ENCODE peak calls at places on chromosomes 1 and 21, in eight cellular contexts. L, D, R, V, W, G, U and M are unnamed samples.

GRCh38 chr21:46093668-46094400 is 4.1 kb upstream of the COL6A2 start:
- DNase-seq in L (no peak), D (no peak), R (no peak), V (no peak), W (no peak), G (no peak), U (no peak), M (no peak)

GRCh38 chr1:15985611-15986272 is 9.8 kb upstream of the ZBTB17 start:
- DNase-seq in L (no peak), D (no peak), R (no peak), V (no peak), W (no peak), G (peak), U (no peak), M (no peak)

GRCh38 chr21:36799869-36800268 is 101.0 kb downstream of the SIM2 start:
- DNase-seq in L (peak), D (peak), R (no peak), V (no peak), W (no peak), G (no peak), U (no peak), M (no peak)

GRCh38 chr1:243483084-243483845 is 227.4 kb downstream of the SDCCAG8 start:
- DNase-seq in L (no peak), D (no peak), R (no peak), V (no peak), W (no peak), G (no peak), U (no peak), M (no peak)

GRCh38 chr21:17679002-17679600 is 66.4 kb upstream of the BTG3 start:
- DNase-seq in L (peak), D (peak), R (peak), V (no peak), W (no peak), G (peak), U (peak), M (peak)

GRCh38 chr1:161131721-161132409 is 602 bp downstream of the DEDD start:
- DNase-seq in L (peak), D (peak), R (no peak), V (no peak), W (no peak), G (no peak), U (peak), M (peak)

GRCh38 chr1:18923721-18924610 is 21.6 kb upstream of the ALDH4A1 start:
- DNase-seq in L (peak), D (peak), R (no peak), V (no peak), W (peak), G (peak), U (no peak), M (no peak)

GRCh38 chr21:36306872-36307534 is 13.0 kb upstream of the MORC3 start:
- DNase-seq in L (no peak), D (no peak), R (no peak), V (no peak), W (no peak), G (no peak), U (no peak), M (no peak)

GRCh38 chr1:7581754-7582264 is 189.3 kb upstream of the VAMP3 start:
- DNase-seq in L (no peak), D (peak), R (no peak), V (no peak), W (no peak), G (no peak), U (no peak), M (no peak)

GRCh38 chr1:168454211-168454815 is 89.5 kb downstream of the XCL2 start:
- DNase-seq in L (peak), D (peak), R (peak), V (no peak), W (no peak), G (peak), U (peak), M (peak)

GRCh38 chr21:34892196-34892595 is 156.9 kb downstream of the RUNX1 start:
- DNase-seq in L (peak), D (no peak), R (no peak), V (no peak), W (no peak), G (no peak), U (peak), M (peak)

GRCh38 chr21:38712076-38712475 is 93.7 kb upstream of the ETS2 start:
- DNase-seq in L (peak), D (peak), R (no peak), V (no peak), W (peak), G (peak), U (peak), M (peak)

GRCh38 chr21:32073593-32073992 is 200.8 kb downstream of the HUNK start:
- DNase-seq in L (no peak), D (no peak), R (no peak), V (no peak), W (no peak), G (no peak), U (no peak), M (no peak)

GRCh38 chr1:119664057-119664456 is 16.0 kb upstream of the ZNF697 start:
- DNase-seq in L (no peak), D (no peak), R (no peak), V (no peak), W (no peak), G (no peak), U (no peak), M (no peak)

GRCh38 chr1:244918422-244919319 is 54.3 kb upstream of the HNRNPU start:
- DNase-seq in L (peak), D (peak), R (no peak), V (peak), W (peak), G (peak), U (no peak), M (peak)

GRCh38 chr21:44315691-44316208 is 15.9 kb downstream of the PFKL start:
- DNase-seq in L (no peak), D (no peak), R (no peak), V (no peak), W (no peak), G (no peak), U (no peak), M (no peak)

GRCh38 chr1:6157528-6158174 is 22.5 kb downstream of the CHD5 start:
- DNase-seq in L (peak), D (peak), R (no peak), V (no peak), W (no peak), G (peak), U (peak), M (no peak)

GRCh38 chr1:91891969-91892368 is 6.0 kb upstream of the TGFBR3 start:
- DNase-seq in L (peak), D (peak), R (no peak), V (no peak), W (no peak), G (no peak), U (peak), M (no peak)

GRCh38 chr1:71587961-71588360 is 507.1 kb upstream of the ZRANB2 start:
- DNase-seq in L (peak), D (peak), R (peak), V (no peak), W (no peak), G (peak), U (peak), M (peak)

GRCh38 chr1:21926814-21927530 is 10.1 kb downstream of the HSPG2 start:
- DNase-seq in L (peak), D (peak), R (peak), V (no peak), W (no peak), G (no peak), U (no peak), M (peak)

GRCh38 chr1:237012361-237012760 is 8.1 kb upstream of the MT1HL1 start:
- DNase-seq in L (no peak), D (no peak), R (no peak), V (no peak), W (no peak), G (no peak), U (no peak), M (no peak)

GRCh38 chr1:203551550-203551949 is 57.6 kb downstream of the OPTC start:
- DNase-seq in L (peak), D (no peak), R (no peak), V (no peak), W (no peak), G (no peak), U (no peak), M (peak)

GRCh38 chr21:39503138-39503762 is 51.5 kb downstream of the SH3BGR start:
- DNase-seq in L (no peak), D (no peak), R (no peak), V (no peak), W (no peak), G (no peak), U (no peak), M (no peak)

GRCh38 chr1:30109853-30110252 is 613.5 kb downstream of the MATN1 start:
- DNase-seq in L (peak), D (peak), R (peak), V (no peak), W (peak), G (no peak), U (peak), M (peak)

GRCh38 chr1:17648457-17649145 is 106.5 kb upstream of the ACTL8 start:
- DNase-seq in L (no peak), D (no peak), R (no peak), V (no peak), W (no peak), G (no peak), U (peak), M (no peak)

GRCh38 chr1:42145190-42145716 is 8.0 kb upstream of the GUCA2B start:
- DNase-seq in L (no peak), D (no peak), R (no peak), V (no peak), W (no peak), G (no peak), U (no peak), M (no peak)

GRCh38 chr1:37186246-37186756 is 152.0 kb upstream of the GRIK3 start:
- DNase-seq in L (no peak), D (no peak), R (no peak), V (no peak), W (no peak), G (no peak), U (no peak), M (no peak)

DNA sequence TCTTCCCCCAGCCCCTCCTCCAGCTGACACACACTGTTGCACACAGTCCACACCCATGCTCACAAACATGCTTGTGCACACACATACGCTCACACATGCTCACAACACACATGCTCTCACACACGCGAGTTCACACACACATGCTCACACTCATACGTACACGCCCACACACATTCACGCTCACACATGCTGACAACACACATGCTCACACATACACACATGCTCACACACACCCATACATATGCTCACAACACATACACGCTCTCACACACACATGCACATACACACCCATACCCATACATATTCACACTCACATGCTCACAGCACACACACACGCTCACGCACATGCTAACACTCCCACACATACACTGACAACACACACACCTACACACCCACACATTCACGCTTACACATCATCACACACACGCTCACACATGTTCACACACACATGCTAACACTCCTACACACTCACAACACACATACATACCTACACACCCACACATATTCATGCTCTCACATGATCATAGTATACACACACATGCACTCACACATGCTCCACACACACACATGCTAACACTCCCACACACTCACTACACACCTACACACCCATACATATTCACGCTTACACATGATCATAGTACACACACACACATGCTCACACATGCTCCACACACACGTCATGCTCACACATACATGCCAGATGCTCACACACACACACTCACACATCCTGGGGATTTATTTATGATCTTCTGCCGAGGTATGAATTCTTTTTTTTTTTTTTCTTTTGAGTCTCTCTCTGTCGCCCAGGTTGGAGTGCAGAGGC is 10.7 kb downstream of the DRAXIN start:
- DNase-seq in L (no peak), D (no peak), R (no peak), V (no peak), W (no peak), G (no peak), U (no peak), M (no peak)
- H3K4me3 ChIP-seq in L (no peak), D (no peak), R (no peak), V (no peak), W (no peak), G (no peak), U (no peak), M (no peak)

DNA sequence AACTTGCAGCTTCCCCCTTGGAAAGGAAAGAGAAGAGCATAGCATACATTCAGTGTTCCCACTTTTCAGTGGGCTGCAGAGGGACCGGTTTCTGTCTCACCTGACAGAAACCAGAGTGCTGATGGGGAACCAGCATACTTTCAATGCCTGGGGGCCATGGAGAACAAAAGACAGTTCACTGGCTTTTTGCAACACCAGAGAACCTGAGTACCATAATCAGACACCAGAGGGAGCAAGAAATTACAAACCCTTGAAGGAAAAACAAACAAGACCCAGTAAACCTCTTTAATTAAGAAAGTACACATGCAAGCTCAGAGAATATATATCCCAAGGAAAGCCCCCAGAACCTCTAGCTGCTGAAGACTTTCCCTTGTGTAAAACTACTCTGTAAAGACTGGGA is 51.1 kb downstream of the CSMD2 start:
- DNase-seq in L (no peak), D (peak), R (no peak), V (no peak), W (no peak), G (peak), U (no peak), M (peak)
- TF ChIP-seq CTCF in L (no peak), D (peak), R (peak), V (no peak), W (no peak), G (peak), U (peak), M (peak)

DNA sequence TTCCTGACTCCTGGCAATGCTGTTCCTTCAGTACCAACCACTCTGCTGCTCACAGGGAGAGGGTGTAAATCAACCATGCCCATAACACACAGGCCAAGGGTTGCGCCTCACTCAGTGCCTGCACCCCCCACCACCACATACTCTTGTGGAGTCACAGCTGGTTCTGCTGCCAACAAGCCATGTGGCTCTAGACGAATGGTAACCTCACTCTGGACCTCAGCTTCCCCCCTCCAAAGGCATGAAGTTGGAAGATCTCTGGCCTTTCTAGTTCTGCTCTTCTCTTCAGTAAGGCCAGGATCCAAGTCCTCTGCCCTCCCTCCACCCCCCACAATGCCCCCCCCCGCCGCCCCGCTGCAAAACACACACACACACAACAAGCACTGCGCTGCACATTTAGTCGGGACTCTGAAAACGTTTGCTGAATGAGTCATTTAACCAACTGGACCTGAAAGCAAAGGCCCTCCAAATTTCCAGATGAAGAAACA is 1.7 kb upstream of the GLIS1 start:
- DNase-seq in L (peak), D (peak), R (no peak), V (no peak), W (no peak), G (no peak), U (peak), M (peak)
- H3K4me3 ChIP-seq in L (no peak), D (peak), R (no peak), V (no peak), W (no peak), G (no peak), U (no peak), M (no peak)

GRCh38 chr1:94063379-94063778 is 57.6 kb downstream of the ABCA4 start:
- DNase-seq in L (peak), D (peak), R (no peak), V (no peak), W (peak), G (peak), U (peak), M (peak)
- TF ChIP-seq CTCF in L (peak), D (peak), R (peak), V (no peak), W (peak), G (peak), U (peak), M (peak)